ENCODE peak calls at places on chromosomes 2 and 18, in eight cellular contexts. P is cardiac fibroblast, U is skeletal muscle cell, Z is pancreas, O is esophagus muscularis mucosa, V is fibroblast of mammary gland, K is stomach, D is mesothelial cell of epicardium. B is an unnamed sample.

GRCh38 chr2:135663148-135663700 is 78.4 kb upstream of the UBXN4 start:
- DNase-seq in V (no peak), K (no peak), D (no peak), P (no peak), Z (no peak), O (no peak), U (no peak), B (no peak)

GRCh38 chr2:98761267-98761781 is 30.4 kb upstream of the MGAT4A start:
- DNase-seq in U (no peak), K (no peak), D (no peak), P (no peak), V (no peak), O (no peak), Z (no peak), B (no peak)

GRCh38 chr18:708096-708495 is 4.3 kb downstream of the ENOSF1 start:
- DNase-seq in K (no peak), U (no peak), O (peak), V (no peak), P (no peak), Z (no peak), D (no peak), B (no peak)

GRCh38 chr2:234676109-234676858 is 179.4 kb upstream of the ARL4C start:
- DNase-seq in P (no peak), O (peak), K (no peak), U (no peak), Z (no peak), D (no peak), V (no peak), B (no peak)

GRCh38 chr18:78652001-78652545 is 327.5 kb upstream of the SALL3 start:
- DNase-seq in K (no peak), O (no peak), V (no peak), P (no peak), Z (no peak), U (no peak), D (no peak), B (no peak)

GRCh38 chr18:70288851-70289328 is at the start of gene SOCS6:
- DNase-seq in K (peak), Z (peak), D (peak), U (no peak), P (peak), V (peak), O (no peak), B (peak)

GRCh38 chr2:4628931-4629565 is 925.7 kb downstream of the DCDC2C start:
- DNase-seq in V (no peak), O (no peak), U (no peak), D (no peak), Z (no peak), P (no peak), K (no peak), B (no peak)

GRCh38 chr18:22226801-22227200 is 57.4 kb downstream of the GATA6 start:
- DNase-seq in K (no peak), O (no peak), Z (no peak), P (no peak), V (no peak), U (no peak), D (no peak), B (no peak)

GRCh38 chr2:72112421-72112820 is 35.2 kb downstream of the CYP26B1 start:
- DNase-seq in Z (no peak), K (no peak), D (no peak), U (peak), O (no peak), P (peak), V (peak), B (no peak)

GRCh38 chr2:9710311-9710710 is 79.5 kb upstream of the YWHAQ start:
- DNase-seq in D (no peak), V (no peak), K (no peak), O (no peak), U (no peak), Z (no peak), P (no peak), B (no peak)

GRCh38 chr2:41829011-41829500 is 218.8 kb upstream of the PKDCC start:
- DNase-seq in P (no peak), Z (no peak), K (no peak), V (no peak), D (no peak), U (no peak), O (no peak), B (no peak)